ENCODE peak calls at places on chromosomes 13 and 19, in ten cellular contexts. One of them, this sample, is unnamed. For H3K4me1, the result is how much of the 10 kb centered on the place peaks cover.

GRCh38 chr13:36919206-36919832 is 719 bp downstream of the SMAD9 start:
- DNase-seq in A549: no peak
- DNase-seq in psoas muscle: peak
- DNase-seq in ascending aorta: no peak
- DNase-seq in endothelial cell of umbilical vein: no peak
- DNase-seq in tibial artery: peak
- DNase-seq in body of pancreas: peak
- DNase-seq in IMR-90: peak
- DNase-seq in heart right ventricle: peak
- DNase-seq in transverse colon: peak
- DNase-seq in this sample: peak

GRCh38 chr13:30504081-30504480 is 38.3 kb upstream of the HMGB1 start:
- DNase-seq in A549: no peak
- DNase-seq in ascending aorta: no peak
- DNase-seq in heart right ventricle: no peak
- DNase-seq in body of pancreas: no peak
- DNase-seq in endothelial cell of umbilical vein: no peak
- DNase-seq in IMR-90: peak
- DNase-seq in transverse colon: no peak
- DNase-seq in psoas muscle: no peak
- DNase-seq in tibial artery: no peak
- DNase-seq in this sample: peak

GRCh38 chr13:54379461-54379860 is 1350.8 kb downstream of the OLFM4 start:
- DNase-seq in body of pancreas: no peak
- DNase-seq in endothelial cell of umbilical vein: no peak
- DNase-seq in transverse colon: no peak
- DNase-seq in tibial artery: no peak
- DNase-seq in psoas muscle: no peak
- DNase-seq in IMR-90: no peak
- DNase-seq in A549: no peak
- DNase-seq in ascending aorta: no peak
- DNase-seq in heart right ventricle: no peak
- DNase-seq in this sample: no peak

GRCh38 chr19:46350029-46350757 is 3.3 kb downstream of the PPP5C start:
- DNase-seq in endothelial cell of umbilical vein: no peak
- DNase-seq in psoas muscle: no peak
- DNase-seq in transverse colon: peak
- DNase-seq in ascending aorta: no peak
- DNase-seq in heart right ventricle: peak
- DNase-seq in A549: no peak
- DNase-seq in IMR-90: no peak
- DNase-seq in body of pancreas: no peak
- DNase-seq in tibial artery: no peak
- DNase-seq in this sample: no peak

GRCh38 chr13:73536865-73537264 is 478.1 kb downstream of the KLF5 start:
- DNase-seq in transverse colon: no peak
- DNase-seq in heart right ventricle: no peak
- DNase-seq in IMR-90: no peak
- DNase-seq in endothelial cell of umbilical vein: no peak
- DNase-seq in A549: no peak
- DNase-seq in tibial artery: no peak
- DNase-seq in ascending aorta: no peak
- DNase-seq in body of pancreas: no peak
- DNase-seq in psoas muscle: no peak
- DNase-seq in this sample: no peak

GRCh38 chr19:50383307-50383851 is 768 bp upstream of the POLD1 start:
- DNase-seq in ascending aorta: no peak
- DNase-seq in endothelial cell of umbilical vein: peak
- DNase-seq in heart right ventricle: no peak
- DNase-seq in tibial artery: peak
- DNase-seq in psoas muscle: no peak
- DNase-seq in body of pancreas: no peak
- DNase-seq in A549: no peak
- DNase-seq in IMR-90: no peak
- DNase-seq in transverse colon: no peak
- DNase-seq in this sample: no peak

GRCh38 chr13:32432856-32433255 is 4.9 kb upstream of the N4BP2L1 start:
- DNase-seq in tibial artery: no peak
- DNase-seq in body of pancreas: no peak
- DNase-seq in ascending aorta: no peak
- DNase-seq in heart right ventricle: no peak
- DNase-seq in IMR-90: no peak
- DNase-seq in psoas muscle: no peak
- DNase-seq in transverse colon: no peak
- DNase-seq in A549: no peak
- DNase-seq in endothelial cell of umbilical vein: no peak
- DNase-seq in this sample: no peak

GRCh38 chr13:102856603-102857002 is 10.8 kb downstream of the ERCC5 start:
- DNase-seq in body of pancreas: no peak
- DNase-seq in IMR-90: no peak
- DNase-seq in tibial artery: no peak
- DNase-seq in endothelial cell of umbilical vein: no peak
- DNase-seq in heart right ventricle: peak
- DNase-seq in transverse colon: no peak
- DNase-seq in A549: no peak
- DNase-seq in psoas muscle: peak
- DNase-seq in ascending aorta: no peak
- DNase-seq in this sample: no peak

GRCh38 chr13:83880275-83881027 is 1.8 kb downstream of the SLITRK1 start:
- DNase-seq in A549: no peak
- DNase-seq in heart right ventricle: no peak
- DNase-seq in psoas muscle: no peak
- DNase-seq in ascending aorta: no peak
- DNase-seq in IMR-90: no peak
- DNase-seq in endothelial cell of umbilical vein: no peak
- DNase-seq in tibial artery: no peak
- DNase-seq in transverse colon: no peak
- DNase-seq in body of pancreas: no peak
- DNase-seq in this sample: no peak

GRCh38 chr13:83882626-83882959 is 319 bp upstream of the SLITRK1 start:
- DNase-seq in endothelial cell of umbilical vein: no peak
- DNase-seq in body of pancreas: no peak
- DNase-seq in transverse colon: no peak
- DNase-seq in psoas muscle: no peak
- DNase-seq in heart right ventricle: no peak
- DNase-seq in IMR-90: no peak
- DNase-seq in tibial artery: no peak
- DNase-seq in ascending aorta: no peak
- DNase-seq in A549: no peak
- DNase-seq in this sample: no peak

GRCh38 chr13:83879431-83880171 is 2.7 kb downstream of the SLITRK1 start:
- DNase-seq in ascending aorta: no peak
- DNase-seq in tibial artery: no peak
- DNase-seq in endothelial cell of umbilical vein: no peak
- DNase-seq in psoas muscle: no peak
- DNase-seq in body of pancreas: peak
- DNase-seq in heart right ventricle: no peak
- DNase-seq in transverse colon: no peak
- DNase-seq in IMR-90: no peak
- DNase-seq in A549: no peak
- DNase-seq in this sample: peak

GRCh38 chr13:83881917-83882625 is at the start of gene SLITRK1:
- DNase-seq in transverse colon: no peak
- DNase-seq in IMR-90: peak
- DNase-seq in heart right ventricle: peak
- DNase-seq in ascending aorta: no peak
- DNase-seq in body of pancreas: peak
- DNase-seq in psoas muscle: peak
- DNase-seq in endothelial cell of umbilical vein: no peak
- DNase-seq in tibial artery: no peak
- DNase-seq in A549: peak
- DNase-seq in this sample: peak

DNA sequence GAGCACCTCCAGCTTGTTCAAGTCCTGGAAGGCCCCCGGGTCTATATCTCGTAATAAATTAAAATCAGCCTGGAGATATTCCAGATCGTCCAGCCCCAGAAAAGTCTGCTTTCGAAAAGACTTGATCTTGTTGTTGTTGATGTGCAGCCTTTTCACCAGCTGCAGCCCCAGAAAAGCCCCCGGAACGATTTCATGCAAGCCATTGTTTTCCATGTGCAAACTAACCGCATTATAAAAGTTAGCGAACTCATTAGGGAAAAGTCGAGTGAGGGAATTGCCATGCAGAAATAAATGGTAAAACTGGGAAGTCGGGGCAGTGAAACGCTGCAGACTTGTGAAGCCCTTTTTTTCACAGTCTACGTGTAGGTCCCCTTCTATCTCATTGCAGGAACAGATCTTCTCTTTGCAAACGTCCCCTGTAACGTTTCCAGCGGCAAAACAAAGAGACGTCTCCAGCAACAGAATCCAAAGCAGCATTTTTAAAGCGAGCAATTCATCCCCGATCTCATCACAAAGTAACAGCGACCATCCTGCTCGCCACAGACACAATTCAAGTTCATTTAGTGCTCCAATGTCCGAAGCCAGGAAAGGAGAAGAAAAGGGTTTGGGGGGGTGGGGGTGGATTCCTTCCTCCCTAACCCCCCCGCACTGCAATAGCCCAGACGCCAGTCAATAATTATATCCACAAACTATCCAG is 1.1 kb downstream of the SLITRK1 start:
- DNase-seq in A549: no peak
- DNase-seq in transverse colon: no peak
- DNase-seq in tibial artery: no peak
- DNase-seq in body of pancreas: no peak
- DNase-seq in psoas muscle: no peak
- DNase-seq in IMR-90: no peak
- DNase-seq in heart right ventricle: no peak
- DNase-seq in ascending aorta: no peak
- DNase-seq in endothelial cell of umbilical vein: no peak
- DNase-seq in this sample: no peak
- H3K4me3 ChIP-seq in A549: peak
- H3K4me3 ChIP-seq in transverse colon: no peak
- H3K4me3 ChIP-seq in tibial artery: no peak
- H3K4me3 ChIP-seq in body of pancreas: peak
- H3K4me3 ChIP-seq in psoas muscle: no peak
- H3K4me3 ChIP-seq in IMR-90: no peak
- H3K4me3 ChIP-seq in heart right ventricle: no peak
- H3K4me3 ChIP-seq in ascending aorta: peak
- H3K4me3 ChIP-seq in endothelial cell of umbilical vein: no peak
- H3K4me3 ChIP-seq in this sample: peak

GRCh38 chr19:48329167-48329891 is 4.0 kb downstream of the EMP3 start:
- DNase-seq in tibial artery: no peak
- DNase-seq in transverse colon: peak
- DNase-seq in endothelial cell of umbilical vein: no peak
- DNase-seq in heart right ventricle: no peak
- DNase-seq in ascending aorta: no peak
- DNase-seq in psoas muscle: no peak
- DNase-seq in A549: no peak
- DNase-seq in body of pancreas: peak
- DNase-seq in IMR-90: peak
- DNase-seq in this sample: no peak

GRCh38 chr19:48321372-48321621 is 4.1 kb upstream of the EMP3 start:
- DNase-seq in A549: peak
- DNase-seq in IMR-90: peak
- DNase-seq in endothelial cell of umbilical vein: peak
- DNase-seq in ascending aorta: peak
- DNase-seq in body of pancreas: peak
- DNase-seq in tibial artery: peak
- DNase-seq in heart right ventricle: peak
- DNase-seq in transverse colon: peak
- DNase-seq in psoas muscle: peak
- DNase-seq in this sample: peak

GRCh38 chr19:48321622-48322591 is 3.4 kb upstream of the EMP3 start:
- DNase-seq in A549: peak
- DNase-seq in tibial artery: peak
- DNase-seq in psoas muscle: peak
- DNase-seq in IMR-90: peak
- DNase-seq in ascending aorta: peak
- DNase-seq in body of pancreas: peak
- DNase-seq in endothelial cell of umbilical vein: peak
- DNase-seq in heart right ventricle: peak
- DNase-seq in transverse colon: peak
- DNase-seq in this sample: peak

GRCh38 chr19:48330012-48330681 is 4.8 kb downstream of the EMP3 start:
- DNase-seq in heart right ventricle: peak
- DNase-seq in transverse colon: peak
- DNase-seq in body of pancreas: peak
- DNase-seq in IMR-90: no peak
- DNase-seq in tibial artery: peak
- DNase-seq in psoas muscle: peak
- DNase-seq in A549: no peak
- DNase-seq in endothelial cell of umbilical vein: peak
- DNase-seq in ascending aorta: no peak
- DNase-seq in this sample: no peak

DNA sequence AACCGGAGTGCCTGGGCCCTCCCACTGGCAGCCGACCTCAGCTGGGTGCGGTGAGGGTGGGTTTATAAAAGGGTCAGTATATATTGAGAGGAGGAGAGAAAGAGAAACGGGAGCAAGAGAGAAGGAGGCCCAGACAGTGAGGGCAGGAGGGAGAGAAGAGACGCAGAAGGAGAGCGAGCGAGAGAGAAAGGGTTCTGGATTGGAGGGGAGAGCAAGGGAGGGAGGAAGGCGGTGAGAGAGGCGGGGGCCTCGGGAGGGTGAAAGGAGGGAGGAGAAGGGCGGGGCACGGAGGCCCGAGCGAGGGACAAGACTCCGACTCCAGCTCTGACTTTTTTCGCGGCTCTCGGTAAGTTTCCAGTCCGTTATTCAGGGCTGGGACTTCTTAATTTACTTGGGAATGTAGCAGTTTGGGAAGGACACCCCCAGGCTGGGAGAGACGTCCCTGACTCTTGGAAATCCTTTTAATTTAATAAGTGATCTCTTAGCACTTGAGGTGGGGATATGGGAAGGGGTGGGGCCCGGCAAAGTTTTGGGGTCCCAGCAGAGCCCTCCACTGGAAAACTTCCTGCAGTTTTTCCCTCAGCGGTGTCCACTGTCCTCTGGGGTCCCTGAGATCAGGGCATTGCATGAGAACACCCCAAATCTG is at the start of gene EMP3:
- DNase-seq in endothelial cell of umbilical vein: peak
- DNase-seq in ascending aorta: peak
- DNase-seq in IMR-90: peak
- DNase-seq in transverse colon: peak
- DNase-seq in tibial artery: peak
- DNase-seq in body of pancreas: peak
- DNase-seq in heart right ventricle: peak
- DNase-seq in A549: peak
- DNase-seq in psoas muscle: peak
- DNase-seq in this sample: peak
- H3K4me1 ChIP-seq in endothelial cell of umbilical vein: under half
- H3K4me1 ChIP-seq in ascending aorta: under half
- H3K4me1 ChIP-seq in IMR-90: under half
- H3K4me1 ChIP-seq in transverse colon: under half
- H3K4me1 ChIP-seq in tibial artery: under half
- H3K4me1 ChIP-seq in body of pancreas: under half
- H3K4me1 ChIP-seq in heart right ventricle: under half
- H3K4me1 ChIP-seq in A549: under half
- H3K4me1 ChIP-seq in psoas muscle: under half
- H3K4me1 ChIP-seq in this sample: under half

GRCh38 chr13:28459911-28460310 is 35.0 kb downstream of the FLT1 start:
- DNase-seq in heart right ventricle: no peak
- DNase-seq in ascending aorta: no peak
- DNase-seq in tibial artery: no peak
- DNase-seq in endothelial cell of umbilical vein: no peak
- DNase-seq in IMR-90: no peak
- DNase-seq in transverse colon: no peak
- DNase-seq in psoas muscle: no peak
- DNase-seq in body of pancreas: no peak
- DNase-seq in A549: no peak
- DNase-seq in this sample: no peak
- TF ChIP-seq CTCF in heart right ventricle: no peak
- TF ChIP-seq CTCF in ascending aorta: no peak
- TF ChIP-seq CTCF in tibial artery: no peak
- TF ChIP-seq CTCF in endothelial cell of umbilical vein: no peak
- TF ChIP-seq CTCF in IMR-90: no peak
- TF ChIP-seq CTCF in transverse colon: no peak
- TF ChIP-seq CTCF in psoas muscle: no peak
- TF ChIP-seq CTCF in body of pancreas: no peak
- TF ChIP-seq CTCF in A549: no peak
- TF ChIP-seq CTCF in this sample: no peak

DNA sequence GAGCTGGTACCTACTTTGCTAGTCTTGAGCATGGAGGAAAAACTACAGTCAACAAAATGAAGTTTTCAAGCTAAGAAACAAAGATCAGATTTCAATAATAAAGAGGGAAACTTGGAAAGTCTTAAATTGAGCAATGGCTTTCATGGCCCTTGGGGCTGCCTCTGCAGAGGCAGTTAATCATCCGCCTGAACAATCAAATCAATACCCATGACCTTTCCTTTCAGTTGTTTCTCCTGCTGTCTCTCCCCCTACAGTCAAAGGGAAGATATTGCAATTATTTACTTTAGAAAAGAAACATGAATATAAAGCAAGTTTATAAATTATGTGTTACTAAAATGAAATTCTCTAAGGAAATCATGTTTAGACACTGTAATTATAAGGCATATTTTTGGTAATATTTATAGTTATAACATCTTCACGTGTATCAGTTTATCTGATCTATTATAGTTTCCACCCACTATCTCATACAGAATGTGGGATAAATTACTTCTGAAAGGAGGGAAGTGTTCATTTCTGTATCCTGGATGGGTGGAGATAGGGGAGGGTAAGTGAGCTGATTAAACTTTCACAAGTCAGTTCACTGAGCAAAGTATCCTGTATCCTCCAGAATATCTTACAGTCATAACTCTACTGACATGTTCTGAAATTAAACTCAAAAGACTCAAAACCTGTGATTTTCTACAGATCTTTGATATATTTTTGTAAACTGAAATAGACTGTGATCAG is 72.4 kb upstream of the TSC22D1 start:
- DNase-seq in endothelial cell of umbilical vein: peak
- DNase-seq in transverse colon: no peak
- DNase-seq in IMR-90: no peak
- DNase-seq in heart right ventricle: no peak
- DNase-seq in ascending aorta: no peak
- DNase-seq in body of pancreas: peak
- DNase-seq in psoas muscle: no peak
- DNase-seq in tibial artery: no peak
- DNase-seq in A549: no peak
- DNase-seq in this sample: no peak
- H3K4me3 ChIP-seq in endothelial cell of umbilical vein: no peak
- H3K4me3 ChIP-seq in transverse colon: no peak
- H3K4me3 ChIP-seq in IMR-90: no peak
- H3K4me3 ChIP-seq in heart right ventricle: no peak
- H3K4me3 ChIP-seq in ascending aorta: no peak
- H3K4me3 ChIP-seq in body of pancreas: no peak
- H3K4me3 ChIP-seq in psoas muscle: no peak
- H3K4me3 ChIP-seq in tibial artery: no peak
- H3K4me3 ChIP-seq in A549: no peak
- H3K4me3 ChIP-seq in this sample: no peak